ENCODE peak calls at places on chromosome 3, in six cellular contexts. P, T, J, X, S and Q are unnamed samples.

GRCh38 chr3:179234244-179234643 is 16.7 kb downstream of the KCNMB3 start:
- DNase-seq in P (no peak), T (no peak), J (no peak), X (peak; percentile 13), S (peak; percentile 62), Q (peak; percentile 7)

GRCh38 chr3:54994026-54994626 is 66.3 kb upstream of the LRTM1 start:
- DNase-seq in P (peak; percentile 27), T (no peak), J (no peak), X (no peak), S (no peak), Q (no peak)

GRCh38 chr3:136659253-136659652 is 92.9 kb downstream of the STAG1 start:
- DNase-seq in P (peak; percentile 25), T (peak; percentile 50), J (no peak), X (peak; percentile 87), S (peak; percentile 86), Q (peak; percentile 79)

GRCh38 chr3:103712320-103713008 is 1277.6 kb downstream of the ZPLD1 start:
- DNase-seq in P (no peak), T (no peak), J (no peak), X (peak; percentile 0), S (peak; percentile 1), Q (peak; percentile 2)

GRCh38 chr3:48693826-48694225 is 8.1 kb upstream of the NCKIPSD start:
- DNase-seq in P (no peak), T (no peak), J (no peak), X (no peak), S (no peak), Q (no peak)

GRCh38 chr3:60056394-60056793 is 1006.6 kb upstream of the CFAP20DC start:
- DNase-seq in P (no peak), T (no peak), J (no peak), X (no peak), S (no peak), Q (no peak)

GRCh38 chr3:65915477-65915876 is 123.2 kb downstream of the MAGI1 start:
- DNase-seq in P (no peak), T (no peak), J (no peak), X (no peak), S (no peak), Q (no peak)

GRCh38 chr3:179100652-179101051 is 29.0 kb upstream of the ZMAT3 start:
- DNase-seq in P (no peak), T (no peak), J (no peak), X (peak; percentile 19), S (peak; percentile 22), Q (peak; percentile 81)

GRCh38 chr3:30347679-30348216 is 258.7 kb upstream of the TGFBR2 start:
- DNase-seq in P (no peak), T (no peak), J (no peak), X (peak; percentile 85), S (peak; percentile 79), Q (peak; percentile 96)

GRCh38 chr3:173745952-173746682 is 348.6 kb downstream of the NLGN1 start:
- DNase-seq in P (no peak), T (no peak), J (no peak), X (peak; percentile 30), S (peak; percentile 21), Q (peak; percentile 76)

GRCh38 chr3:35946857-35947514 is 307.7 kb downstream of the ARPP21 start:
- DNase-seq in P (no peak), T (no peak), J (no peak), X (no peak), S (no peak), Q (no peak)

GRCh38 chr3:62567097-62568021 is 194.0 kb upstream of the FEZF2 start:
- DNase-seq in P (peak; percentile 3), T (peak; percentile 52), J (no peak), X (peak; percentile 90), S (peak; percentile 93), Q (peak; percentile 91)

GRCh38 chr3:23576379-23576959 is 229.3 kb upstream of the UBE2E1 start:
- DNase-seq in P (no peak), T (no peak), J (no peak), X (no peak), S (no peak), Q (no peak)

GRCh38 chr3:131033480-131034080 is 6.9 kb downstream of the NEK11 start:
- DNase-seq in P (peak; percentile 46), T (no peak), J (peak; percentile 47), X (peak; percentile 41), S (peak; percentile 72), Q (peak; percentile 64)

GRCh38 chr3:84547971-84548970 is 410.5 kb upstream of the CADM2 start:
- DNase-seq in P (peak; percentile 67), T (no peak), J (peak; percentile 18), X (peak; percentile 1), S (peak; percentile 8), Q (peak; percentile 10)

GRCh38 chr3:123483146-123483545 is 34.3 kb upstream of the ADCY5 start:
- DNase-seq in P (no peak), T (no peak), J (no peak), X (no peak), S (no peak), Q (no peak)

GRCh38 chr3:129554356-129555120 is 11.6 kb downstream of the H1-8 start:
- DNase-seq in P (peak; percentile 55), T (no peak), J (no peak), X (no peak), S (peak; percentile 40), Q (no peak)

GRCh38 chr3:118472586-118472985 is 562.1 kb downstream of the IGSF11 start:
- DNase-seq in P (no peak), T (no peak), J (no peak), X (no peak), S (peak; percentile 52), Q (no peak)

GRCh38 chr3:52317601-52318000 is 1.5 kb downstream of the DNAH1 start:
- DNase-seq in P (peak; percentile 77), T (no peak), J (peak; percentile 68), X (peak; percentile 13), S (peak; percentile 29), Q (peak; percentile 17)

GRCh38 chr3:22609139-22609538 is 594.0 kb upstream of the UBE2E2 start:
- DNase-seq in P (no peak), T (no peak), J (no peak), X (peak; percentile 31), S (no peak), Q (peak; percentile 31)

GRCh38 chr3:67415504-67415903 is 238.9 kb downstream of the SUCLG2 start:
- DNase-seq in P (no peak), T (peak; percentile 18), J (no peak), X (peak; percentile 67), S (peak; percentile 21), Q (peak; percentile 54)

GRCh38 chr3:197458906-197459470 is 96.8 kb downstream of the BDH1 start:
- DNase-seq in P (no peak), T (no peak), J (no peak), X (no peak), S (no peak), Q (no peak)

GRCh38 chr3:197450295-197450694 is 105.5 kb downstream of the BDH1 start:
- DNase-seq in P (no peak), T (no peak), J (no peak), X (no peak), S (no peak), Q (no peak)

GRCh38 chr3:197458179-197458707 is 97.5 kb downstream of the BDH1 start:
- DNase-seq in P (no peak), T (no peak), J (no peak), X (no peak), S (no peak), Q (peak; percentile 18)

GRCh38 chr3:197456271-197457091 is 99.3 kb downstream of the BDH1 start:
- DNase-seq in P (peak; percentile 88), T (peak; percentile 75), J (peak; percentile 83), X (peak; percentile 94), S (peak; percentile 82), Q (peak; percentile 82)

GRCh38 chr3:197454014-197454413 is 101.8 kb downstream of the BDH1 start:
- DNase-seq in P (no peak), T (no peak), J (no peak), X (peak; percentile 43), S (peak; percentile 17), Q (no peak)
- TF ChIP-seq CTCF in P (peak; percentile 14), T (no peak), J (no peak), X (peak; percentile 47), S (no peak), Q (no peak)

DNA sequence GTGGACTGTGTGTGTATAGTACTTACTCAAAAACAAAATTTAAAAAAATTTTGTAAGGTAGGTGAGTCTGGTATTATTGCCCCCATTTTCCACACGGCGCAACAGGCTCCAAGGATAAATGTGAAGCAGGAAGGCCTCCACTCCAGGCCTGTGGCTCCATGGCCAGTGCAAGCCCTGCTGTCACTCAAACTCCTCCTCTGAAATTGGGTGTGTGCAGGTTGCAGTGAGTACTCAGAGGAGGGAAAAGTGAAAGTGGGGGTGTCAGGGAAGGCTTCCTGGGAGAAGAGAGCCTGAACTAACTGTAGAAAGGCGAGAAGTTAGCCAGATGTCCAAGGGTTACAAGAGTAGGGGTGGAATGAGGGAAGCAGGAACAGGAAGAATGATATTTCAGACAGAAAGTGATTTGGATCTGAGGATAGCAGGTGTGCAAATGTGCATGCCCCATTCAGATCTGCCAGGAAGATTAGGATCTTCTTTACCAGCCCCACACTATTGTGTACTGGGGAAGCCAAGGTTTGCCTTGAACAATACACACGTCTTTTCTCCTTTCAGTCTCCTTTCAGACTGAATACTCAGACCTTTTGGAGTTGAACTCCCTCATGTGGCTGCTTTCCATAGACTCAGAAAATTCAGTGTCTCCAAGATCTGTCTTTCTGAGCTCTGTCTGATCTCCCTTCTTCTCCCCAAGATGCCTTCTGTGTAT is 48.7 kb upstream of the RYK start:
- DNase-seq in P (peak; percentile 58), T (no peak), J (no peak), X (peak; percentile 46), S (peak; percentile 65), Q (peak; percentile 55)
- TF ChIP-seq CTCF in P (peak; percentile 45), T (peak; percentile 55), J (no peak), X (peak; percentile 62), S (peak; percentile 59), Q (peak; percentile 48)

DNA sequence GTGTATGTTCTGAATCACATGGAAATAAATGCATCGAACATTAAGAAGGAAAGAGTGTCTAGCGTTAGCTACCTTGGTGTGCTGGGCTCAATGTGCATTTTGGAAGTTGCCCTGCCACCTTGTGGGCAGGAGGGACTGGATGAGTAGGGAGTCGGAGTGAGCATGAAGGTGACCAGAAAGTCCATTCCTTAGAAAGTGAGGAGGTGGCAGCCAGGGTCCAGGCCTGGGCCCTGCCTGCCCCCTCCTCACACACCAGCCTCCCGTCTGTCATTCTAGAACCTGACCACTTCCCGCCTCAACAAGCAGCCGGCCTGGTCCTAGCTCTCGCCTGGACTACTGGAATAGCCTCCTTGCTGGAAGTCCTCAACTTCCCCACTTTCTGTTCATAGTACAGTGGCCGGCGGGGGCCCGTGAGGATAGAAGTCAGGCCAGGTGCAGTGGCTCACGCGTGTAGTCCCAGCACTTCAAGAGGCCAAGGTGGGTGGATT is 10.2 kb upstream of the GATA2 start:
- DNase-seq in P (peak; percentile 24), T (no peak), J (no peak), X (no peak), S (no peak), Q (no peak)
- TF ChIP-seq CTCF in P (no peak), T (peak; percentile 13), J (no peak), X (peak; percentile 22), S (peak; percentile 15), Q (peak; percentile 16)

GRCh38 chr3:128491071-128491899 is 1.7 kb downstream of the GATA2 start:
- DNase-seq in P (no peak), T (no peak), J (no peak), X (no peak), S (no peak), Q (no peak)

GRCh38 chr3:128493221-128494151 is 485 bp upstream of the GATA2 start:
- DNase-seq in P (no peak), T (no peak), J (no peak), X (no peak), S (no peak), Q (no peak)

GRCh38 chr3:128494152-128494650 is 1.2 kb upstream of the GATA2 start:
- DNase-seq in P (no peak), T (no peak), J (no peak), X (no peak), S (no peak), Q (no peak)

GRCh38 chr3:128491900-128492352 is 1.1 kb downstream of the GATA2 start:
- DNase-seq in P (no peak), T (no peak), J (no peak), X (no peak), S (peak; percentile 40), Q (no peak)

GRCh38 chr3:128492353-128493220 is at the start of gene GATA2:
- DNase-seq in P (peak; percentile 68), T (no peak), J (peak; percentile 60), X (no peak), S (no peak), Q (no peak)
- TF ChIP-seq CTCF in P (no peak), T (no peak), J (no peak), X (no peak), S (no peak), Q (no peak)